ENCODE peak calls at places on chromosomes 13 and 19, in four cellular contexts. Q is testis, P is lower lobe of right lung, X is astrocyte of the spinal cord. E is an unnamed sample.

GRCh38 chr13:79932556-79932955 is 408.4 kb downstream of the SPRY2 start:
- DNase-seq in Q (no peak), P (no peak), X (no peak), E (no peak)

GRCh38 chr13:45769072-45769471 is 67.0 kb downstream of the CBY2 start:
- DNase-seq in Q (no peak), P (no peak), X (no peak), E (no peak)

GRCh38 chr13:97858161-97858560 is 95.3 kb upstream of the IPO5 start:
- DNase-seq in Q (no peak), P (no peak), X (no peak), E (no peak)

GRCh38 chr13:40220299-40220935 is 446.0 kb downstream of the FOXO1 start:
- DNase-seq in Q (no peak), P (no peak), X (peak), E (peak)

GRCh38 chr13:42064259-42064658 is 15.8 kb downstream of the DGKH start:
- DNase-seq in Q (no peak), P (no peak), X (peak), E (peak)

GRCh38 chr19:10412257-10412977 is 7.9 kb upstream of the PDE4A start:
- DNase-seq in Q (no peak), P (no peak), X (no peak), E (no peak)

GRCh38 chr13:105070452-105070851 is 1465.0 kb downstream of the EFNB2 start:
- DNase-seq in Q (no peak), P (no peak), X (no peak), E (no peak)

GRCh38 chr13:59477011-59477410 is 686.7 kb downstream of the DIAPH3 start:
- DNase-seq in Q (no peak), P (no peak), X (no peak), E (peak)

GRCh38 chr19:56097306-56097705 is 23.8 kb downstream of the ZNF787 start:
- DNase-seq in Q (no peak), P (no peak), X (no peak), E (no peak)

GRCh38 chr19:13077233-13077632 is 25.4 kb downstream of the LYL1 start:
- DNase-seq in Q (no peak), P (no peak), X (no peak), E (no peak)

GRCh38 chr13:20359335-20359734 is 127.2 kb upstream of the GJB6 start:
- DNase-seq in Q (no peak), P (no peak), X (peak), E (peak)

GRCh38 chr13:79943633-79944032 is 397.3 kb downstream of the SPRY2 start:
- DNase-seq in Q (no peak), P (no peak), X (no peak), E (no peak)

GRCh38 chr19:31312004-31312403 is 37.2 kb downstream of the TSHZ3 start:
- DNase-seq in Q (no peak), P (no peak), X (peak), E (peak)

GRCh38 chr19:29610213-29610573 is 4.1 kb downstream of the POP4 start:
- DNase-seq in Q (no peak), P (no peak), X (no peak), E (no peak)

GRCh38 chr13:50168803-50169202 is 153.6 kb downstream of the KCNRG start:
- DNase-seq in Q (no peak), P (no peak), X (no peak), E (no peak)

GRCh38 chr13:111344471-111345191 is 24.2 kb downstream of the TEX29 start:
- DNase-seq in Q (no peak), P (peak), X (peak), E (peak)

GRCh38 chr19:469833-470232 is 9.0 kb upstream of the SHC2 start:
- DNase-seq in Q (no peak), P (no peak), X (no peak), E (no peak)

DNA sequence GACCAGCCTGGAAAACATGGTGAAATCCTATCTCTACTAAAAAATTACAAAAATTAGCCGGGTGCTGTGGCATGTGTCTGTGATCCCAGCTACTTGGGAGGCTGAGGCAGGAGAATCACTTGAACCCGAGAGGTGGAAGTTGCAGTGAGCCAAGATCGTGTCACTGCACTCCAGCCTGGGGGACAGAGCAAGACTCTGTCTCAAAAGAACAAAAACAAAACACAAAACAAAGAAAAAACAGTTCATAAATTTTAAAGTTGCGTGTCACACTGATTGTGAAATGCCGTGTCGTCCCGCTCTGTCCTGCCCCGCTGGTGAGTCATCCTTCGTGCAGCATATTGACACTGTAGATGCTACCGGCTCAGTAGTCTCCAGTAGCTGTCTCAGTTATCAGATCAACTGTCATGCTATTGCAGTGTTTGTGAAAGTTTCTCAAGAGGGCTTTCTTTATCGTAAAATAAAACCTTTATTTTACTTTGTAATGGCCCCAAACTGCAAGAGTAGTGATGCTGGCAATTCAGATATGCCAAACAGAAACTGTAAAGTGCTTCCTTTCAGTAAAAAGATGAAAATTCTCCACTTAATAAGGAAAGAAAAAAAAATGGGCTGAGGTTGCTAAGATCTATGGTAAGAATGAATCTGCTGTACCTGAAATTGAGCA is 36.4 kb upstream of the IGFL1 start:
- DNase-seq in Q (no peak), P (no peak), X (peak), E (peak)
- TF ChIP-seq CTCF in Q (no peak), P (no peak), X (no peak), E (no peak)

DNA sequence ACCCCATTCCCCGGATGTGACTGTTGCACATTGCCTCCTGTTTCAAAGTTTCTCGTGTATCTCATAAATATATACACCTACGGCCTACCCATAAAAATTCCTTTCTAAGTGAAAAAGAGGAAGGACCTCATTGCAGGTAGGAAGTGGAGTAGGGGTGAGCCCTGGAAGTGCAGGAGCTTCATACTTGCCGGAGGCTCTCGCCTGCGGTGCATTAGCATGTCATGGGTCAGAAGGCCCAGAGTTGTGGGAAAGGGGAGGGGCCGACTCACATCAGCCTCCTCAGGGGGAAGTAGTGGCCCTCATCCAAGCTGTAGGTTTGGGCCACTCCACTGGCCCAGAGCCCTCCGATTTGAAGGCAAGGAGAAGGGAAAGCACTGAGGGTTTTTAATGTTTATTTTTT is 26.0 kb upstream of the IRS2 start:
- DNase-seq in Q (no peak), P (no peak), X (no peak), E (peak)
- H3K4me3 ChIP-seq in Q (no peak), P (no peak), X (no peak), E (no peak)

GRCh38 chr19:42370068-42370520 is 20.0 kb downstream of the CNFN start:
- DNase-seq in Q (no peak), P (no peak), X (no peak), E (no peak)
- TF ChIP-seq CTCF in Q (no peak), P (no peak), X (no peak), E (no peak)

DNA sequence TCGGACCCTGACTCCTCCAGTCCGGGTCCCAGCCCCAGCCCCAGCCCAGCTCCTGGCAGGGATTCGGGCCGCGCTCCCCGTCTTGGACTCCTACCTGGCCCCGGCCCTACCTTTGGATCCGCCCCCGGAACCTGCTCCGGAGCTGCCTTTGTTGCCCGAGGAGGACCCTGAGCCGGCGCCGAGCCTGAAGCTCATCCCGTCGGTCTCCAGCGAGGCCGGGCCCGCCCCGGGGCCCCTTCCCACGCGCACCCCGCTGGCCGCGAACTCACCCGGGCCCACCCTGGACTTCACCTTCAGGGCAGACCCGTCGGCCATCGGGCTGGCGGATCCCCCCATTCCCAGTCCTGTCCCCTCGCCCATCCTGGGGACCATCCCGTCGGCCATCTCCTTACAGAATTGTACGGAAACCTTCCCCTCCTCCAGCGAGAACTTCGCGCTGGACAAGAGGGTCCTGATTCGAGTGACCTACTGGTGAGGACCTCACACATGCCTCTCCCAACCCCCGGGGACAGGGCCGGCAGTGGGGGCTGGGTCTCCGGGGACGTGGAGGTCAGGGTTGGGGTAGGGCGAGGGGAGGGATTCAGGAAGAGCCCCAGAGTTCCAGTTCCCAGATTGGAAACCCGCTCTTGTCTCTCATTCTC is 732 bp downstream of the SELENOV start:
- DNase-seq in Q (no peak), P (no peak), X (no peak), E (no peak)
- H3K4me3 ChIP-seq in Q (peak), P (peak), X (no peak), E (no peak)

DNA sequence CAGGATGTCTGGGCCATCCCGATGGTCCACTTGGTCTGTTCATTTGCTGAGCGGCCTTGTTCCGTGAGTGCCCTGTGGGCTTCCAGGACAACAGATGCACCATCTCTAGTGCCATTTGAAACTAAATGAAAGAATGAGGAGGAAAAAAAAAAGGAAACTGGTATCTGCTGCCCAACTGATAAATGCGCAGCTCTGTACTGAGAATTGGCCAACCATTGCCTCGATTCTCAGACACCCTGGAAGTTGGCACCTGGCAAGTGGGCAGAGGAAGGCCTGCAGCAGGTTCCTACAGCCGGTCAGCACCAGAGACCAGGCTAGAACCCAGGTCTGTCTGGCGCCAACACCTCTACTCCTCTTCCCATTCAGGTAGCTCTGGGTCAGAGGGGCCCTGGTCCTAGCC is 18.9 kb downstream of the SLC7A1 start:
- DNase-seq in Q (no peak), P (no peak), X (no peak), E (no peak)
- TF ChIP-seq CTCF in Q (no peak), P (no peak), X (no peak), E (no peak)

GRCh38 chr13:113926301-113926761 is 47.5 kb downstream of the C13orf46 start:
- DNase-seq in Q (peak), P (no peak), X (no peak), E (peak)
- H3K4me3 ChIP-seq in Q (no peak), P (no peak), X (no peak), E (no peak)